ENCODE peak calls at places on chromosomes 16 and 17, in five cellular contexts. Z is HCT116, I is BJ, A is endothelial cell of umbilical vein, M is AG04450. T is an unnamed sample.

GRCh38 chr17:50198026-50198669 is 3.3 kb downstream of the COL1A1 start:
- DNase-seq in Z (peak), I (no peak), A (peak), M (no peak), T (no peak)

GRCh38 chr16:69859105-69859969 is 91.8 kb upstream of the CLEC18A start:
- DNase-seq in Z (peak), I (no peak), A (peak), M (no peak), T (no peak)

GRCh38 chr16:12296991-12297390 is 320.5 kb downstream of the SNX29 start:
- DNase-seq in Z (no peak), I (no peak), A (no peak), M (no peak), T (no peak)

GRCh38 chr17:6462692-6463091 is 18.4 kb downstream of the PIMREG start:
- DNase-seq in Z (no peak), I (no peak), A (no peak), M (no peak), T (no peak)

GRCh38 chr17:74574489-74575142 is 7.3 kb upstream of the CD300H start:
- DNase-seq in Z (no peak), I (no peak), A (no peak), M (no peak), T (no peak)

GRCh38 chr16:52786105-52786504 is 239.2 kb upstream of the TOX3 start:
- DNase-seq in Z (no peak), I (no peak), A (no peak), M (no peak), T (no peak)

GRCh38 chr16:14300631-14301149 is 229.6 kb downstream of the MRTFB start:
- DNase-seq in Z (peak), I (no peak), A (peak), M (no peak), T (peak)

GRCh38 chr16:52386694-52387093 is 160.2 kb downstream of the TOX3 start:
- DNase-seq in Z (no peak), I (no peak), A (no peak), M (no peak), T (no peak)

GRCh38 chr16:9297437-9298113 is 206.1 kb downstream of the HAPSTR1 start:
- DNase-seq in Z (peak), I (no peak), A (peak), M (no peak), T (no peak)

GRCh38 chr17:12398636-12399035 is 267.1 kb upstream of the MYOCD start:
- DNase-seq in Z (no peak), I (no peak), A (no peak), M (no peak), T (no peak)

GRCh38 chr17:7969434-7969833 is 33.0 kb upstream of the GUCY2D start:
- DNase-seq in Z (no peak), I (no peak), A (no peak), M (no peak), T (no peak)

GRCh38 chr16:84795338-84796053 is 24.3 kb upstream of the CRISPLD2 start:
- DNase-seq in Z (no peak), I (peak), A (peak), M (peak), T (no peak)

GRCh38 chr16:79747688-79748087 is 147.2 kb upstream of the MAF start:
- DNase-seq in Z (no peak), I (no peak), A (no peak), M (no peak), T (no peak)

GRCh38 chr17:57372156-57372555 is 115.8 kb downstream of the MSI2 start:
- DNase-seq in Z (peak), I (no peak), A (peak), M (no peak), T (no peak)

GRCh38 chr16:31138621-31139578 is 3.4 kb upstream of the PRSS8 start:
- DNase-seq in Z (peak), I (peak), A (peak), M (no peak), T (peak)

GRCh38 chr17:40366861-40367518 is 2.5 kb upstream of the GJD3 start:
- DNase-seq in Z (no peak), I (no peak), A (no peak), M (no peak), T (no peak)

GRCh38 chr16:76650579-76650978 is 373.4 kb downstream of the CNTNAP4 start:
- DNase-seq in Z (no peak), I (no peak), A (no peak), M (no peak), T (no peak)

GRCh38 chr17:36459601-36460000 is 26.9 kb upstream of the ZNHIT3 start:
- DNase-seq in Z (no peak), I (no peak), A (no peak), M (no peak), T (no peak)

GRCh38 chr16:24536671-24537070 is 2.7 kb upstream of the RBBP6 start:
- DNase-seq in Z (no peak), I (no peak), A (no peak), M (no peak), T (no peak)

GRCh38 chr17:57889892-57890856 is 40.3 kb upstream of the MRPS23 start:
- DNase-seq in Z (peak), I (no peak), A (peak), M (no peak), T (peak)

GRCh38 chr16:31493506-31494125 is 10.7 kb downstream of the SLC5A2 start:
- DNase-seq in Z (no peak), I (no peak), A (no peak), M (no peak), T (no peak)

GRCh38 chr17:55258578-55259135 is 6.1 kb upstream of the HLF start:
- DNase-seq in Z (no peak), I (no peak), A (no peak), M (no peak), T (no peak)

GRCh38 chr16:728890-729744 is 2.2 kb downstream of the HAGHL start:
- DNase-seq in Z (no peak), I (no peak), A (no peak), M (no peak), T (no peak)

GRCh38 chr17:12180644-12181261 is 160.1 kb downstream of the MAP2K4 start:
- DNase-seq in Z (peak), I (no peak), A (peak), M (peak), T (peak)

GRCh38 chr16:20931066-20931465 is 30.5 kb downstream of the LYRM1 start:
- DNase-seq in Z (no peak), I (no peak), A (no peak), M (no peak), T (no peak)

GRCh38 chr17:68057531-68057952 is 22.0 kb downstream of the KPNA2 start:
- DNase-seq in Z (peak), I (no peak), A (peak), M (no peak), T (no peak)

GRCh38 chr17:69732272-69732671 is 317.8 kb downstream of the MAP2K6 start:
- DNase-seq in Z (no peak), I (no peak), A (no peak), M (peak), T (no peak)

GRCh38 chr16:5065813-5066212 is at the start of gene C16orf89:
- DNase-seq in Z (no peak), I (no peak), A (no peak), M (no peak), T (no peak)

GRCh38 chr16:12609937-12610699 is 193.6 kb downstream of the CPPED1 start:
- DNase-seq in Z (no peak), I (no peak), A (no peak), M (no peak), T (no peak)

GRCh38 chr16:84159006-84159405 is 13.9 kb downstream of the DNAAF1 start:
- DNase-seq in Z (no peak), I (no peak), A (no peak), M (no peak), T (no peak)

GRCh38 chr16:73735018-73735417 is 561.6 kb upstream of the PSMD7 start:
- DNase-seq in Z (no peak), I (peak), A (no peak), M (peak), T (peak)

GRCh38 chr17:6140188-6140587 is 70.0 kb downstream of the WSCD1 start:
- DNase-seq in Z (no peak), I (no peak), A (no peak), M (no peak), T (no peak)

GRCh38 chr17:2312736-2313135 is 9.0 kb downstream of the SRR start:
- DNase-seq in Z (no peak), I (no peak), A (peak), M (no peak), T (no peak)

GRCh38 chr17:30290696-30291570 is 811 bp downstream of the BLMH start:
- DNase-seq in Z (no peak), I (no peak), A (peak), M (no peak), T (no peak)

GRCh38 chr17:9890124-9890523 is 14.9 kb downstream of the RCVRN start:
- DNase-seq in Z (peak), I (no peak), A (no peak), M (no peak), T (no peak)

GRCh38 chr16:84498859-84499620 is 5.4 kb downstream of the MEAK7 start:
- DNase-seq in Z (no peak), I (no peak), A (no peak), M (no peak), T (no peak)

GRCh38 chr16:13104772-13105171 is 203.4 kb downstream of the SHISA9 start:
- DNase-seq in Z (no peak), I (no peak), A (no peak), M (no peak), T (no peak)

GRCh38 chr16:72961863-72962262 is 86.1 kb downstream of the ZFHX3 start:
- DNase-seq in Z (no peak), I (no peak), A (no peak), M (no peak), T (no peak)

GRCh38 chr17:50035421-50035879 is 20.5 kb upstream of the ITGA3 start:
- DNase-seq in Z (no peak), I (no peak), A (no peak), M (no peak), T (no peak)

DNA sequence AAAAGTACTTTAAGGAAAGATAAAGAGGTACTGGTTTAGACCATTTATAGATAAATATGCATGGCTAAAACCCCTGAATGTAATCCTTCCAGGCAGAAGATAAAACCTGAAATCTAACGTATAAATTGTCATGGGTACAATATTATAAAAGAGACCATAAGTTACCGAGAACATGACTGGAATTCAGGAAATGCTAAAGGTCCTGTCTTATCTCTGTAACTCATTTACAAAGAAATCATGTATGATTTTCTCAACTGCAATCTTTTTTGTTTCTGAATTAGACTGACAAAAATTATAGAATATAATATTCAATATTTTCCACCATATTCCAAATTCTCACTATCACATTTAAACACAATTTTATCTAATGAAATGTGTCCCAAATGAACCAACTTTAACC is 9.3 kb upstream of the KANSL1 start:
- DNase-seq in Z (no peak), I (no peak), A (no peak), M (no peak), T (no peak)
- H3K4me3 ChIP-seq in Z (no peak), I (no peak), A (no peak), M (no peak), T (no peak)

GRCh38 chr17:42182927-42183734 is 2.1 kb downstream of the HCRT start:
- DNase-seq in Z (no peak), I (no peak), A (peak), M (peak), T (peak)
- H3K4me3 ChIP-seq in Z (peak), I (peak), A (no peak), M (peak), T (peak)

GRCh38 chr16:19167710-19168172 is 299 bp upstream of the SYT17 start:
- DNase-seq in Z (peak), I (no peak), A (peak), M (no peak), T (no peak)
- H3K4me3 ChIP-seq in Z (peak), I (no peak), A (peak), M (peak), T (peak)

GRCh38 chr16:57270221-57271062 is 14.0 kb downstream of the PLLP start:
- DNase-seq in Z (no peak), I (no peak), A (no peak), M (no peak), T (no peak)
- H3K4me3 ChIP-seq in Z (no peak), I (no peak), A (no peak), M (no peak), T (no peak)

DNA sequence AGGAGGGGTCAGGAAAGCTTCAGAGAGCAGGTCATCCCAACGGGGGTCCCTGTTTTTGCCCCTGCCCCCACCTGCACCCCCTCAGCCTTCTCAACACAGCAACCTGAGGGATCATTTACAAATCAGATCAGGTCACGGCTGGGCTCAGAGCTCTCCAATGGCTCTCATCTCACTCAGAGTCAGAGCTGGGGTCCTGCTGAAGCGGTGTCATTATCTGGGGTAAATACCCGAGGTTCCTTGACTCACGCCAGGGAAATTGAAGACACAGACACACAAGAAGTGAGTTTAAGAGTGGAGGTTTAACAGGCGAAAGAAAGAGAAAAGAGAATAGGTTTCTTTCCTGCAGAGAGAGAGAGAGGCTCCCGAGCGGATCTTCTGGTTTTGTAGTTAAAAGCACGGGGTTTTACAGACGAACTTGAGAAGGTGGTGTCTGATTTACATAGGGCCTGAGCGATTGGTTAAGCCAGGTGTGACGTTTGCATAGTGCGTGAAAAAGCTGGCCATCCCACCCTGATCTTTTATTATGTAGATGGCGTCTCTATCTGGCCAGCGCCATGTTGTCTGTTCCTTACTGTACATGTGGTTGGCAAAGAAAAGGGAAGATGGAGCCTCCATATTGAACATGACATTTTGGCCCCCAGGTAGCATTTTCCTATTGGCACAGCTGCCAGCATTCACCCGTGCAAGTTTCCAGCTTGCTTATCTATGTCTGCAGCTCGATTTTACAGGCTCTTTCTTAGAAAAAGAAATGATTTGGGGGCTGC is 51.4 kb downstream of the WSB1 start:
- DNase-seq in Z (no peak), I (no peak), A (no peak), M (no peak), T (no peak)
- H3K4me3 ChIP-seq in Z (no peak), I (no peak), A (no peak), M (no peak), T (no peak)

GRCh38 chr17:17963066-17963465 is 9.1 kb downstream of the TOM1L2 start:
- DNase-seq in Z (no peak), I (no peak), A (no peak), M (no peak), T (no peak)

GRCh38 chr17:17957584-17957916 is 14.7 kb downstream of the TOM1L2 start:
- DNase-seq in Z (no peak), I (no peak), A (no peak), M (no peak), T (no peak)

GRCh38 chr17:17963694-17964436 is 8.3 kb downstream of the TOM1L2 start:
- DNase-seq in Z (no peak), I (no peak), A (no peak), M (no peak), T (no peak)

GRCh38 chr17:17959520-17960361 is 12.5 kb downstream of the TOM1L2 start:
- DNase-seq in Z (no peak), I (no peak), A (peak), M (no peak), T (no peak)

DNA sequence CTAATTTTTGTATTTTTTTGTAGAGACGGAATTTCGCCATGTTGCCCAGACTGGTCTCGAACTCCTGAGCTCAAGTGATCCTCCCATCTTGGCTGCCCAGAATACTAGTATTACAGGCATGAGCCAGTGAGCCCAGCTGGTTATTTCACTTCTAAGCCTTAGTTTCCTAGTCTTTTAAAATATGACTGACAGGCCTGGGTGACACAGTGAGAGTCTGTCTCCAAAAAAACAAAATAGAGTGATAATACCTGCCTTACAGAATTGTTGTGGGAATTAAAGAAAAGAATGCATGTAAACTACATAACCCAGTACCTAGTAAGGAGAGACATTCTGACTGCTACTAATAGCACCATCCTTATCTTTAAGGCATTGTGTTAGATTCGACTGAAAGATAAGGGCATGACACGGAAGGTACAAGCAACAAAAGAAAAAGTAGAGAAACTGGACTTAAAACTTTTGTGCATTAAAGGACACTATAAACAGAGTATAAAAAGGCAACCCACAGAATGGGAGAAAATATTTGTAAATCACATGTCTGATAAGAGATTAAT is 11.6 kb downstream of the TOM1L2 start:
- DNase-seq in Z (no peak), I (no peak), A (no peak), M (no peak), T (no peak)
- H3K4me3 ChIP-seq in Z (no peak), I (no peak), A (no peak), M (no peak), T (no peak)

GRCh38 chr16:48479319-48479718 is 94.1 kb upstream of the SIAH1 start:
- DNase-seq in Z (no peak), I (no peak), A (no peak), M (no peak), T (no peak)

GRCh38 chr16:48479955-48480354 is 94.7 kb upstream of the SIAH1 start:
- DNase-seq in Z (no peak), I (no peak), A (no peak), M (no peak), T (no peak)

GRCh38 chr16:48481772-48482171 is 96.6 kb upstream of the SIAH1 start:
- DNase-seq in Z (no peak), I (no peak), A (no peak), M (no peak), T (no peak)

DNA sequence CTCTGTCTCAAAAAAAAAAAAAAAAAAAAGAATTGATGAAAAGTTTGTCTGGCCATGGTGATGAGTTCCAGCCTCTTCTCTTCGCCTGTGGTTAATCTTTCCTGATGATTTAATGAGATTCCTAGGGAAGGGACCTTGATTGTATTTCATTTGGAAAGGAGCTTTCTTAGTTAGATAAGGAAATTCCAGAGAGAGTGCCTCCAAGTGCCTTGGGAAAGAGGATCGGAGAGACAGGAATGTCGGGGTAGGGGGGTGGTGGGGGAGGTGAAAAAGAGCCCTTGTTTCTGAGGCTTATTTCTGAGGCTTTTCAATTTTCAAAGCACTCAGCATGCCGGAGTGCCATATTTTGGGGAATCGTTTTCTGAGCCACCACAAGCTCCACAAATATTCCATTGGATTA is 93.2 kb upstream of the SIAH1 start:
- DNase-seq in Z (no peak), I (no peak), A (no peak), M (no peak), T (no peak)
- H3K4me3 ChIP-seq in Z (no peak), I (no peak), A (no peak), M (no peak), T (no peak)

GRCh38 chr17:81635973-81636504 is 873 bp downstream of the NPLOC4 start:
- DNase-seq in Z (no peak), I (no peak), A (no peak), M (no peak), T (no peak)

GRCh38 chr17:81636505-81637288 is at the start of the genes NPLOC4 and TSPAN10:
- DNase-seq in Z (peak), I (no peak), A (peak), M (peak), T (no peak)

GRCh38 chr17:81631482-81631881 is 5.4 kb downstream of the NPLOC4 start:
- DNase-seq in Z (no peak), I (no peak), A (no peak), M (no peak), T (no peak)

GRCh38 chr17:81638683-81639082 is 1.7 kb downstream of the TSPAN10 start:
- DNase-seq in Z (no peak), I (no peak), A (no peak), M (no peak), T (no peak)

DNA sequence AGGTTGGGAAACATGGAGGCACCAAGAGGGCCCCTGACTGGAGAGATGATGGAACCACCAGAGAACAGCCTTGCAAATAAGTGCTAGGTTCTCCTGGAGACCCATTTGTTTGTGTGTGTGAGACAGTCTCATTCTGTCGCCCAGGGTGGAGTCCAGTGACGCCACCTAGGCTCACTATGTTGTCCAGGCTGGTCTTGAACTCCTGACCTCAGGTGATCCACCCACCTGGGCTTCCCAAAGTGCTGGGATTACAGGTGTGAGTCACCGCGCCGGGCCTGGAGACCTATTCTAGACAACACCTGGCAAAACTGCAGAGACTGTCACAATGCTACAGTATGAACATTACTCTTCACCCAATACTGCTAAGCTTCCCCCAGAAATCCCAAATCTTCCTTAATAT is 1.5 kb downstream of the NPLOC4 start:
- DNase-seq in Z (peak), I (no peak), A (no peak), M (no peak), T (no peak)
- H3K4me3 ChIP-seq in Z (peak), I (no peak), A (no peak), M (peak), T (peak)